ENCODE peak calls at places on chromosomes 1 and 21, in ten cellular contexts. One of them, this sample, is unnamed.

GRCh38 chr1:198880818-198881597 is 242.2 kb downstream of the PTPRC start:
- DNase-seq in body of pancreas: no peak
- DNase-seq in progenitor cell of endocrine pancreas: no peak
- DNase-seq in OCI-LY7: no peak
- DNase-seq in RWPE1: peak; percentile 87
- DNase-seq in Calu3: peak; percentile 57
- DNase-seq in fibroblast of pulmonary artery: peak; percentile 97
- DNase-seq in WTC11: no peak
- DNase-seq in hepatocyte: peak; percentile 45
- DNase-seq in GM20000: no peak
- DNase-seq in this sample: no peak

GRCh38 chr21:41768371-41769042 is 1.7 kb upstream of the RIPK4 start:
- DNase-seq in fibroblast of pulmonary artery: peak; percentile 53
- DNase-seq in progenitor cell of endocrine pancreas: no peak
- DNase-seq in GM20000: no peak
- DNase-seq in Calu3: peak; percentile 73
- DNase-seq in hepatocyte: peak; percentile 93
- DNase-seq in OCI-LY7: peak; percentile 38
- DNase-seq in WTC11: peak; percentile 66
- DNase-seq in RWPE1: peak; percentile 70
- DNase-seq in body of pancreas: peak; percentile 91
- DNase-seq in this sample: no peak

GRCh38 chr1:32448773-32449456 is 16.0 kb upstream of the ZBTB8B start:
- DNase-seq in GM20000: peak; percentile 0
- DNase-seq in fibroblast of pulmonary artery: peak; percentile 25
- DNase-seq in Calu3: peak; percentile 76
- DNase-seq in body of pancreas: peak; percentile 8
- DNase-seq in WTC11: peak; percentile 56
- DNase-seq in OCI-LY7: peak; percentile 44
- DNase-seq in progenitor cell of endocrine pancreas: no peak
- DNase-seq in RWPE1: no peak
- DNase-seq in hepatocyte: peak; percentile 27
- DNase-seq in this sample: no peak

GRCh38 chr1:91166106-91166712 is 144.4 kb upstream of the ZNF644 start:
- DNase-seq in fibroblast of pulmonary artery: peak; percentile 71
- DNase-seq in hepatocyte: peak; percentile 74
- DNase-seq in body of pancreas: peak; percentile 65
- DNase-seq in GM20000: peak; percentile 46
- DNase-seq in OCI-LY7: peak; percentile 64
- DNase-seq in progenitor cell of endocrine pancreas: peak; percentile 25
- DNase-seq in WTC11: peak; percentile 68
- DNase-seq in RWPE1: peak; percentile 57
- DNase-seq in Calu3: peak; percentile 59
- DNase-seq in this sample: no peak

GRCh38 chr1:12167493-12168429 is 970 bp downstream of the TNFRSF1B start:
- DNase-seq in OCI-LY7: no peak
- DNase-seq in body of pancreas: no peak
- DNase-seq in hepatocyte: no peak
- DNase-seq in WTC11: no peak
- DNase-seq in GM20000: peak; percentile 50
- DNase-seq in Calu3: no peak
- DNase-seq in progenitor cell of endocrine pancreas: no peak
- DNase-seq in RWPE1: no peak
- DNase-seq in fibroblast of pulmonary artery: no peak
- DNase-seq in this sample: no peak

GRCh38 chr1:160040481-160040880 is 8.7 kb upstream of the PIGM start:
- DNase-seq in OCI-LY7: no peak
- DNase-seq in WTC11: no peak
- DNase-seq in hepatocyte: no peak
- DNase-seq in progenitor cell of endocrine pancreas: no peak
- DNase-seq in RWPE1: no peak
- DNase-seq in GM20000: no peak
- DNase-seq in fibroblast of pulmonary artery: no peak
- DNase-seq in body of pancreas: no peak
- DNase-seq in Calu3: no peak
- DNase-seq in this sample: no peak

GRCh38 chr1:33692216-33693188 is 171.4 kb upstream of the HMGB4 start:
- DNase-seq in fibroblast of pulmonary artery: no peak
- DNase-seq in progenitor cell of endocrine pancreas: no peak
- DNase-seq in OCI-LY7: no peak
- DNase-seq in GM20000: no peak
- DNase-seq in body of pancreas: no peak
- DNase-seq in Calu3: no peak
- DNase-seq in hepatocyte: no peak
- DNase-seq in WTC11: no peak
- DNase-seq in RWPE1: no peak
- DNase-seq in this sample: no peak

GRCh38 chr1:98674075-98674781 is 12.7 kb downstream of the SNX7 start:
- DNase-seq in WTC11: no peak
- DNase-seq in OCI-LY7: no peak
- DNase-seq in Calu3: no peak
- DNase-seq in progenitor cell of endocrine pancreas: no peak
- DNase-seq in RWPE1: no peak
- DNase-seq in fibroblast of pulmonary artery: peak; percentile 31
- DNase-seq in body of pancreas: no peak
- DNase-seq in GM20000: no peak
- DNase-seq in hepatocyte: no peak
- DNase-seq in this sample: no peak

GRCh38 chr1:211356723-211357418 is 30.2 kb downstream of the TRAF5 start:
- DNase-seq in WTC11: no peak
- DNase-seq in GM20000: no peak
- DNase-seq in RWPE1: peak; percentile 36
- DNase-seq in Calu3: no peak
- DNase-seq in body of pancreas: no peak
- DNase-seq in progenitor cell of endocrine pancreas: no peak
- DNase-seq in hepatocyte: no peak
- DNase-seq in fibroblast of pulmonary artery: peak; percentile 52
- DNase-seq in OCI-LY7: no peak
- DNase-seq in this sample: no peak

GRCh38 chr1:90613371-90613770 is 103.7 kb downstream of the BARHL2 start:
- DNase-seq in Calu3: no peak
- DNase-seq in fibroblast of pulmonary artery: no peak
- DNase-seq in hepatocyte: no peak
- DNase-seq in GM20000: no peak
- DNase-seq in RWPE1: no peak
- DNase-seq in progenitor cell of endocrine pancreas: no peak
- DNase-seq in OCI-LY7: no peak
- DNase-seq in WTC11: no peak
- DNase-seq in body of pancreas: no peak
- DNase-seq in this sample: no peak

GRCh38 chr1:167052389-167052788 is 37.8 kb downstream of the GPA33 start:
- DNase-seq in OCI-LY7: peak; percentile 24
- DNase-seq in GM20000: no peak
- DNase-seq in fibroblast of pulmonary artery: peak; percentile 4
- DNase-seq in RWPE1: peak; percentile 16
- DNase-seq in progenitor cell of endocrine pancreas: no peak
- DNase-seq in hepatocyte: peak; percentile 30
- DNase-seq in WTC11: peak; percentile 67
- DNase-seq in body of pancreas: no peak
- DNase-seq in Calu3: no peak
- DNase-seq in this sample: no peak
- TF ChIP-seq CTCF in OCI-LY7: peak; percentile 67
- TF ChIP-seq CTCF in GM20000: no peak
- TF ChIP-seq CTCF in fibroblast of pulmonary artery: peak; percentile 53
- TF ChIP-seq CTCF in RWPE1: no peak
- TF ChIP-seq CTCF in progenitor cell of endocrine pancreas: peak; percentile 71
- TF ChIP-seq CTCF in hepatocyte: peak; percentile 40
- TF ChIP-seq CTCF in WTC11: peak; percentile 64
- TF ChIP-seq CTCF in body of pancreas: no peak
- TF ChIP-seq CTCF in Calu3: peak; percentile 65
- TF ChIP-seq CTCF in this sample: peak; percentile 26

DNA sequence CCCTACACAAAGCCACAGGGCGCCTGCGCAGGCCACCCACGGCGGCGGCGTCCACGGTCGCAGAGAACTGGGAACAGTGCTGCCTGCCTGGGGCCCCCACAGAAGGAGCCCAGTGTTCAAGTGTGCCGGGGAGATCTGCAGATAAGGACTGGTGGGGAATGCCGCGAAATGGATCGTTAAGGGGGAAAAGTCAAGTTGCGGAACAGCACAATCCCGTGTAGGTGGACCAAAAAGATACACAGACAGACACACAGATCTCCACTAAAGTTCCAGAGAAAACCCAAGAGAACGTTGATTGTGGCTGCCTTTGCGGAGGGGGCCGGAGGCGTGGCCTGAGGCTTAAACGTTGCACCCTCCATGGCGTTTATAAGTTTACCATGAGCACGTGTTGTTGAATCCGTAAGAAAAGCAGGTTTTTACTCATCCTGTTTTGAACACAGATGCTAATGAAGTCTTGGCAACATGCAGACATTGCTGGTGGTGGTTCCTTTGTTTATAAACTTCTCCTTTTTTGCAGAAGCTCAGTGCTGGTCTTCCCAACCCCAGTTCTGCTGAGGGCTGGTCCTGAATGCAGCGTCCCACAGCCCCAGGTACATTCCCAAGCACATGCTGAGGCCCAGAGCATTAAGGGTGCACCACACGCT is 4.1 kb downstream of the SPATC1L start:
- DNase-seq in OCI-LY7: no peak
- DNase-seq in RWPE1: no peak
- DNase-seq in fibroblast of pulmonary artery: no peak
- DNase-seq in WTC11: no peak
- DNase-seq in progenitor cell of endocrine pancreas: no peak
- DNase-seq in hepatocyte: no peak
- DNase-seq in Calu3: no peak
- DNase-seq in body of pancreas: no peak
- DNase-seq in GM20000: no peak
- DNase-seq in this sample: no peak
- TF ChIP-seq CTCF in OCI-LY7: no peak
- TF ChIP-seq CTCF in RWPE1: no peak
- TF ChIP-seq CTCF in fibroblast of pulmonary artery: no peak
- TF ChIP-seq CTCF in WTC11: no peak
- TF ChIP-seq CTCF in progenitor cell of endocrine pancreas: no peak
- TF ChIP-seq CTCF in hepatocyte: no peak
- TF ChIP-seq CTCF in Calu3: no peak
- TF ChIP-seq CTCF in body of pancreas: no peak
- TF ChIP-seq CTCF in GM20000: no peak
- TF ChIP-seq CTCF in this sample: no peak

GRCh38 chr1:24441480-24441879 is 25.9 kb downstream of the NIPAL3 start:
- DNase-seq in GM20000: no peak
- DNase-seq in progenitor cell of endocrine pancreas: no peak
- DNase-seq in WTC11: no peak
- DNase-seq in body of pancreas: no peak
- DNase-seq in OCI-LY7: no peak
- DNase-seq in fibroblast of pulmonary artery: no peak
- DNase-seq in RWPE1: no peak
- DNase-seq in hepatocyte: no peak
- DNase-seq in Calu3: no peak
- DNase-seq in this sample: no peak

GRCh38 chr1:24438423-24438901 is 22.9 kb downstream of the NIPAL3 start:
- DNase-seq in fibroblast of pulmonary artery: peak; percentile 21
- DNase-seq in progenitor cell of endocrine pancreas: no peak
- DNase-seq in GM20000: no peak
- DNase-seq in RWPE1: no peak
- DNase-seq in Calu3: no peak
- DNase-seq in OCI-LY7: no peak
- DNase-seq in hepatocyte: no peak
- DNase-seq in body of pancreas: no peak
- DNase-seq in WTC11: no peak
- DNase-seq in this sample: no peak

GRCh38 chr1:24441996-24442668 is 26.5 kb downstream of the NIPAL3 start:
- DNase-seq in Calu3: no peak
- DNase-seq in GM20000: no peak
- DNase-seq in WTC11: no peak
- DNase-seq in RWPE1: no peak
- DNase-seq in progenitor cell of endocrine pancreas: no peak
- DNase-seq in fibroblast of pulmonary artery: no peak
- DNase-seq in body of pancreas: no peak
- DNase-seq in OCI-LY7: no peak
- DNase-seq in hepatocyte: no peak
- DNase-seq in this sample: no peak

GRCh38 chr1:24435782-24436365 is 20.3 kb downstream of the NIPAL3 start:
- DNase-seq in Calu3: no peak
- DNase-seq in GM20000: no peak
- DNase-seq in progenitor cell of endocrine pancreas: no peak
- DNase-seq in RWPE1: no peak
- DNase-seq in fibroblast of pulmonary artery: no peak
- DNase-seq in WTC11: no peak
- DNase-seq in body of pancreas: no peak
- DNase-seq in hepatocyte: no peak
- DNase-seq in OCI-LY7: no peak
- DNase-seq in this sample: no peak

DNA sequence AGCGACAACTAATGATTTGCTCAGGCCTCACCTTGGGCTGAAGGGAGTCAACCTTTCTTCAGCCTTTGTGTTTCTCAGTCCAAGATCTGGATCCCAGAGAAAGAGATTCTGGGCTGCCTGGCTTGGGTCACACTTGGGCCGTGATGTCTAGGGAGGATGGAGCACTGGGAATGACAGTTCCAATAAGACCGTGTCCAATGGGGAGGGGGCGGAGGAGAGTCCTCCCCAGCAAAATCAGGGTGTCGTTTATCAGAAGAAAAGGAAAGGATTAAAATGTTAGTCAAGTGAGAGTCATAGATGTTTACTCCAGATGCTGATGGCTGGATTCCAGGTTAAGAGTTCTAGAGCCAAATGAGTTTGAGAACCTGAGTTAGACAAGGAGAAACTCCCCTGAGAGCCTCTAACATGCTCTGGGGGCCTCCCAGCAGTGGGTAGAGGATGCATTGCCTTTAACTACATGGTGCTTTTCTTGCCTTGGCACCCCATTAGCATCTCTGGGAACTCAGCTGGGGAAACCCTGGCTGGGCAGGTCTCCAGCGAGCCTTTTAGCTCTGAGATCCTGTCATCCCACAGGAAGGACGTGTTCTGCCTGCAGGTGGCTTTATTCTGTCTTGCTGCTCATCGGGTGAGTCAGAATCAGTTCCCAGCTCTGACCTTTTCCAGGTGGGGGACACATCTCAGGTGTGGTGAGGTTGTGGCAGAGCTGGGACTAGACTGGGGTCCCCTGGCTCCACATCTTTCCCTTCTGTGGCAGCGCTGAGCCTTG is 22.2 kb downstream of the NIPAL3 start:
- DNase-seq in WTC11: no peak
- DNase-seq in progenitor cell of endocrine pancreas: no peak
- DNase-seq in RWPE1: no peak
- DNase-seq in Calu3: no peak
- DNase-seq in body of pancreas: no peak
- DNase-seq in hepatocyte: no peak
- DNase-seq in GM20000: no peak
- DNase-seq in OCI-LY7: no peak
- DNase-seq in fibroblast of pulmonary artery: peak; percentile 23
- DNase-seq in this sample: no peak
- TF ChIP-seq CTCF in WTC11: no peak
- TF ChIP-seq CTCF in progenitor cell of endocrine pancreas: no peak
- TF ChIP-seq CTCF in RWPE1: no peak
- TF ChIP-seq CTCF in Calu3: no peak
- TF ChIP-seq CTCF in body of pancreas: no peak
- TF ChIP-seq CTCF in hepatocyte: no peak
- TF ChIP-seq CTCF in GM20000: no peak
- TF ChIP-seq CTCF in OCI-LY7: no peak
- TF ChIP-seq CTCF in fibroblast of pulmonary artery: no peak
- TF ChIP-seq CTCF in this sample: no peak

DNA sequence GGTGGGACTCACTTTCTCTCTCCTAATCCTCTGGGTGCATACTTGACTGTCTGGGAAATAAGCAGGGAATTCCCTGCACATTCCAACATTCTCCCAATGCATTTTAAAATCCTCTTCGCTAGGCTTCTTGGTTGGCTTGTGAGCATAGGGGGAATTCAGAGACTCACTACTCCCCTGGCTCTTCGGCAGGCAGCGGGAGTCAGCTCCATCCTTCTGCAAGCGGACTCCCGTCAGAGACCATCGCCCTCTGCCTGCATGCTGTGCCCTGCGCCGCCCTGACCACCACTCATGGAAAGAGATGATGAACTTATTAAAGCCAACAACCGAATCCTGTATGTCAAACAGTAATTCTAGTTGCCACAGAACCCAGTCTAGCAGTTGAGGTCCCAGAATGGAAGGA is 118.9 kb upstream of the ADAR start:
- DNase-seq in Calu3: no peak
- DNase-seq in body of pancreas: no peak
- DNase-seq in OCI-LY7: no peak
- DNase-seq in RWPE1: no peak
- DNase-seq in progenitor cell of endocrine pancreas: no peak
- DNase-seq in fibroblast of pulmonary artery: no peak
- DNase-seq in WTC11: no peak
- DNase-seq in hepatocyte: no peak
- DNase-seq in GM20000: no peak
- DNase-seq in this sample: no peak
- TF ChIP-seq CTCF in Calu3: no peak
- TF ChIP-seq CTCF in body of pancreas: no peak
- TF ChIP-seq CTCF in OCI-LY7: no peak
- TF ChIP-seq CTCF in RWPE1: no peak
- TF ChIP-seq CTCF in progenitor cell of endocrine pancreas: no peak
- TF ChIP-seq CTCF in fibroblast of pulmonary artery: no peak
- TF ChIP-seq CTCF in WTC11: no peak
- TF ChIP-seq CTCF in hepatocyte: no peak
- TF ChIP-seq CTCF in GM20000: no peak
- TF ChIP-seq CTCF in this sample: no peak

This sample was measured in D721Med.